ENCODE peak calls at places on chromosomes 3 and 15, in eight cellular contexts. One of them, this sample, is unnamed.

GRCh38 chr3:111690242-111690641 is 95.1 kb upstream of the ZBED2 start:
- DNase-seq in fibroblast of the aortic adventitia: peak
- DNase-seq in GM13976: peak
- DNase-seq in IMR-90: peak
- DNase-seq in neural crest cell: no peak
- DNase-seq in HepG2: no peak
- DNase-seq in kidney epithelial cell: no peak
- DNase-seq in cardiac fibroblast: no peak
- DNase-seq in this sample: no peak

GRCh38 chr3:123335007-123335670 is 113.8 kb downstream of the ADCY5 start:
- DNase-seq in IMR-90: no peak
- DNase-seq in HepG2: no peak
- DNase-seq in kidney epithelial cell: no peak
- DNase-seq in cardiac fibroblast: no peak
- DNase-seq in GM13976: no peak
- DNase-seq in fibroblast of the aortic adventitia: no peak
- DNase-seq in neural crest cell: no peak
- DNase-seq in this sample: no peak

GRCh38 chr15:99712415-99712814 is 20.8 kb downstream of the LYSMD4 start:
- DNase-seq in fibroblast of the aortic adventitia: no peak
- DNase-seq in IMR-90: no peak
- DNase-seq in kidney epithelial cell: no peak
- DNase-seq in HepG2: no peak
- DNase-seq in GM13976: no peak
- DNase-seq in neural crest cell: no peak
- DNase-seq in cardiac fibroblast: no peak
- DNase-seq in this sample: no peak

GRCh38 chr15:31434418-31435255 is 108.0 kb downstream of the KLF13 start:
- DNase-seq in HepG2: no peak
- DNase-seq in GM13976: peak
- DNase-seq in neural crest cell: no peak
- DNase-seq in kidney epithelial cell: no peak
- DNase-seq in cardiac fibroblast: peak
- DNase-seq in fibroblast of the aortic adventitia: peak
- DNase-seq in IMR-90: peak
- DNase-seq in this sample: peak

GRCh38 chr3:64530434-64531049 is 157.3 kb downstream of the ADAMTS9 start:
- DNase-seq in GM13976: peak
- DNase-seq in IMR-90: peak
- DNase-seq in neural crest cell: peak
- DNase-seq in cardiac fibroblast: peak
- DNase-seq in kidney epithelial cell: no peak
- DNase-seq in fibroblast of the aortic adventitia: peak
- DNase-seq in HepG2: peak
- DNase-seq in this sample: no peak

GRCh38 chr15:95247068-95247984 is 1016.0 kb downstream of the MCTP2 start:
- DNase-seq in HepG2: peak
- DNase-seq in neural crest cell: no peak
- DNase-seq in GM13976: no peak
- DNase-seq in kidney epithelial cell: peak
- DNase-seq in fibroblast of the aortic adventitia: peak
- DNase-seq in IMR-90: peak
- DNase-seq in cardiac fibroblast: peak
- DNase-seq in this sample: no peak

GRCh38 chr3:23948761-23949160 is 3.7 kb downstream of the NR1D2 start:
- DNase-seq in HepG2: no peak
- DNase-seq in cardiac fibroblast: no peak
- DNase-seq in kidney epithelial cell: no peak
- DNase-seq in GM13976: no peak
- DNase-seq in neural crest cell: no peak
- DNase-seq in fibroblast of the aortic adventitia: peak
- DNase-seq in IMR-90: peak
- DNase-seq in this sample: no peak

GRCh38 chr15:66931768-66932633 is 133.4 kb upstream of the SMAD3 start:
- DNase-seq in cardiac fibroblast: peak
- DNase-seq in GM13976: no peak
- DNase-seq in IMR-90: peak
- DNase-seq in fibroblast of the aortic adventitia: peak
- DNase-seq in neural crest cell: no peak
- DNase-seq in kidney epithelial cell: no peak
- DNase-seq in HepG2: peak
- DNase-seq in this sample: no peak

GRCh38 chr3:79976466-79976865 is 208.7 kb upstream of the ROBO1 start:
- DNase-seq in GM13976: no peak
- DNase-seq in IMR-90: no peak
- DNase-seq in kidney epithelial cell: no peak
- DNase-seq in fibroblast of the aortic adventitia: no peak
- DNase-seq in neural crest cell: no peak
- DNase-seq in cardiac fibroblast: no peak
- DNase-seq in HepG2: no peak
- DNase-seq in this sample: no peak

GRCh38 chr3:143421556-143421955 is 302.0 kb downstream of the CHST2 start:
- DNase-seq in kidney epithelial cell: no peak
- DNase-seq in fibroblast of the aortic adventitia: peak
- DNase-seq in cardiac fibroblast: peak
- DNase-seq in HepG2: no peak
- DNase-seq in IMR-90: no peak
- DNase-seq in neural crest cell: no peak
- DNase-seq in GM13976: no peak
- DNase-seq in this sample: no peak

GRCh38 chr3:42659451-42660130 is 6.1 kb downstream of the ZBTB47 start:
- DNase-seq in kidney epithelial cell: no peak
- DNase-seq in HepG2: no peak
- DNase-seq in GM13976: no peak
- DNase-seq in fibroblast of the aortic adventitia: no peak
- DNase-seq in cardiac fibroblast: no peak
- DNase-seq in neural crest cell: no peak
- DNase-seq in IMR-90: no peak
- DNase-seq in this sample: no peak

GRCh38 chr3:63847718-63848450 is 15.7 kb downstream of the THOC7 start:
- DNase-seq in neural crest cell: no peak
- DNase-seq in fibroblast of the aortic adventitia: no peak
- DNase-seq in kidney epithelial cell: no peak
- DNase-seq in GM13976: no peak
- DNase-seq in HepG2: no peak
- DNase-seq in cardiac fibroblast: no peak
- DNase-seq in IMR-90: no peak
- DNase-seq in this sample: no peak

GRCh38 chr3:197576838-197577237 is 21.1 kb upstream of the BDH1 start:
- DNase-seq in GM13976: no peak
- DNase-seq in fibroblast of the aortic adventitia: no peak
- DNase-seq in neural crest cell: no peak
- DNase-seq in HepG2: no peak
- DNase-seq in kidney epithelial cell: no peak
- DNase-seq in IMR-90: no peak
- DNase-seq in cardiac fibroblast: no peak
- DNase-seq in this sample: no peak

GRCh38 chr3:105458518-105459215 is 92.0 kb downstream of the ALCAM start:
- DNase-seq in IMR-90: peak
- DNase-seq in cardiac fibroblast: peak
- DNase-seq in fibroblast of the aortic adventitia: peak
- DNase-seq in HepG2: no peak
- DNase-seq in kidney epithelial cell: no peak
- DNase-seq in neural crest cell: no peak
- DNase-seq in GM13976: no peak
- DNase-seq in this sample: no peak

GRCh38 chr3:194817592-194818325 is 132.1 kb downstream of the FAM43A start:
- DNase-seq in HepG2: no peak
- DNase-seq in GM13976: no peak
- DNase-seq in fibroblast of the aortic adventitia: no peak
- DNase-seq in neural crest cell: no peak
- DNase-seq in cardiac fibroblast: no peak
- DNase-seq in kidney epithelial cell: no peak
- DNase-seq in IMR-90: no peak
- DNase-seq in this sample: no peak

GRCh38 chr3:108280476-108280875 is 15.9 kb upstream of the HHLA2 start:
- DNase-seq in HepG2: no peak
- DNase-seq in IMR-90: no peak
- DNase-seq in cardiac fibroblast: no peak
- DNase-seq in GM13976: no peak
- DNase-seq in fibroblast of the aortic adventitia: no peak
- DNase-seq in kidney epithelial cell: no peak
- DNase-seq in neural crest cell: no peak
- DNase-seq in this sample: no peak

GRCh38 chr3:27253831-27254230 is 115.4 kb downstream of the NEK10 start:
- DNase-seq in fibroblast of the aortic adventitia: peak
- DNase-seq in cardiac fibroblast: peak
- DNase-seq in kidney epithelial cell: no peak
- DNase-seq in GM13976: peak
- DNase-seq in HepG2: peak
- DNase-seq in neural crest cell: peak
- DNase-seq in IMR-90: peak
- DNase-seq in this sample: no peak

GRCh38 chr15:38053786-38054185 is 119.3 kb downstream of the TMCO5A start:
- DNase-seq in fibroblast of the aortic adventitia: peak
- DNase-seq in IMR-90: peak
- DNase-seq in kidney epithelial cell: no peak
- DNase-seq in GM13976: no peak
- DNase-seq in HepG2: no peak
- DNase-seq in neural crest cell: no peak
- DNase-seq in cardiac fibroblast: no peak
- DNase-seq in this sample: no peak

GRCh38 chr3:69983546-69984265 is 15.8 kb upstream of the SAMMSON start:
- DNase-seq in cardiac fibroblast: no peak
- DNase-seq in HepG2: no peak
- DNase-seq in IMR-90: no peak
- DNase-seq in neural crest cell: no peak
- DNase-seq in kidney epithelial cell: peak
- DNase-seq in GM13976: no peak
- DNase-seq in fibroblast of the aortic adventitia: no peak
- DNase-seq in this sample: no peak

GRCh38 chr15:81189583-81190283 is 6.9 kb upstream of the IL16 start:
- DNase-seq in cardiac fibroblast: peak
- DNase-seq in fibroblast of the aortic adventitia: peak
- DNase-seq in GM13976: no peak
- DNase-seq in IMR-90: peak
- DNase-seq in neural crest cell: no peak
- DNase-seq in HepG2: no peak
- DNase-seq in kidney epithelial cell: peak
- DNase-seq in this sample: no peak

GRCh38 chr3:194369522-194370279 is at the start of gene LRRC15:
- DNase-seq in fibroblast of the aortic adventitia: peak
- DNase-seq in neural crest cell: no peak
- DNase-seq in IMR-90: peak
- DNase-seq in HepG2: peak
- DNase-seq in cardiac fibroblast: peak
- DNase-seq in GM13976: no peak
- DNase-seq in kidney epithelial cell: no peak
- DNase-seq in this sample: no peak

GRCh38 chr15:48393650-48394049 is 62.4 kb downstream of the DUT start:
- DNase-seq in IMR-90: peak
- DNase-seq in kidney epithelial cell: no peak
- DNase-seq in GM13976: no peak
- DNase-seq in cardiac fibroblast: peak
- DNase-seq in neural crest cell: no peak
- DNase-seq in HepG2: no peak
- DNase-seq in fibroblast of the aortic adventitia: peak
- DNase-seq in this sample: no peak

GRCh38 chr3:192575879-192576506 is 151.3 kb downstream of the FGF12 start:
- DNase-seq in fibroblast of the aortic adventitia: no peak
- DNase-seq in GM13976: no peak
- DNase-seq in neural crest cell: no peak
- DNase-seq in IMR-90: no peak
- DNase-seq in HepG2: no peak
- DNase-seq in cardiac fibroblast: no peak
- DNase-seq in kidney epithelial cell: no peak
- DNase-seq in this sample: no peak

DNA sequence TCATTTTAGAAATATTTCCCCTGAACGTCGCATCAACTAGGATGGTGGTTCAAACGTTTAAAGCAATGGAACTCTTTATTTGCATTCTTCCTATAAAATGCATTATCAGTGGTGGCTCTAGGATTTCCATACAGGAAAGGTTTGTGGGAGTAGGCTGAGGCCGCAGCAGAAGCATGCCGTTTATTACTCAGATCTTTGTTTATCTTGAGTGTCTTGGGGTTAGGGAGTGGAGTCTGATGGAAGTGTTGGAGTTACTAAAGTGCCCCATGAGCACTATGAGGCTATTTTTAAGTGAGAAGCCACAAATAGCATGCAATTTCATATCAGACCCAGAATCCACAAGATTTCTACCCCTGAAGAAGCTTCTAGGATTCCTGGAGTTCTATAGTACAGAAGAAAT is 26.2 kb downstream of the ATOSA start:
- DNase-seq in kidney epithelial cell: no peak
- DNase-seq in GM13976: no peak
- DNase-seq in IMR-90: peak
- DNase-seq in fibroblast of the aortic adventitia: peak
- DNase-seq in cardiac fibroblast: peak
- DNase-seq in HepG2: no peak
- DNase-seq in neural crest cell: no peak
- DNase-seq in this sample: no peak
- TF ChIP-seq CTCF in kidney epithelial cell: no peak
- TF ChIP-seq CTCF in GM13976: no peak
- TF ChIP-seq CTCF in IMR-90: no peak
- TF ChIP-seq CTCF in fibroblast of the aortic adventitia: no peak
- TF ChIP-seq CTCF in cardiac fibroblast: no peak
- TF ChIP-seq CTCF in HepG2: no peak
- TF ChIP-seq CTCF in neural crest cell: no peak
- TF ChIP-seq CTCF in this sample: no peak

GRCh38 chr3:146382386-146382785 is 87.0 kb downstream of the PLSCR2 start:
- DNase-seq in kidney epithelial cell: no peak
- DNase-seq in fibroblast of the aortic adventitia: peak
- DNase-seq in neural crest cell: no peak
- DNase-seq in HepG2: peak
- DNase-seq in GM13976: no peak
- DNase-seq in cardiac fibroblast: peak
- DNase-seq in IMR-90: peak
- DNase-seq in this sample: no peak
- TF ChIP-seq CTCF in kidney epithelial cell: peak
- TF ChIP-seq CTCF in fibroblast of the aortic adventitia: peak
- TF ChIP-seq CTCF in neural crest cell: no peak
- TF ChIP-seq CTCF in HepG2: peak
- TF ChIP-seq CTCF in GM13976: no peak
- TF ChIP-seq CTCF in cardiac fibroblast: peak
- TF ChIP-seq CTCF in IMR-90: peak
- TF ChIP-seq CTCF in this sample: no peak

DNA sequence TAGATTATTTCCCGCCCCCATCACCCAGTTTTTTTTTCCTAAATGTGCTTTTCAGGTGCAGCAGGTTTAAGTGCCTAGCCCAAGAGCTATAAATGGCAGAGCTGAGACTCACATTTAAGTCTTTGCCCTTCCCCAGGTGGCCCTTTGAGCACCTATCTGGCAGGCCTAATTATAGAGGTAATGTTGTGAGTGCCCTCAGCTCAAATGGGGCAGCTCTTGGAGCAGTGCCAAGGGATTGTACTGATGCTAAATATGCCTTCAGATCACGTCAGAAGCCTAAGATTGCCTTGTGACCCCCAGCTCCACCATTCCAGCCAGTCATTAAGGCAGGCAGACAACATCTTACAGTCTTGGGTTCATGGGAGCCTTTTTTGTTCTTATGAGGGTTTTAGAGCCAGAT is 159.5 kb downstream of the RPLP1 start:
- DNase-seq in HepG2: no peak
- DNase-seq in IMR-90: no peak
- DNase-seq in cardiac fibroblast: no peak
- DNase-seq in fibroblast of the aortic adventitia: no peak
- DNase-seq in neural crest cell: no peak
- DNase-seq in kidney epithelial cell: no peak
- DNase-seq in GM13976: no peak
- DNase-seq in this sample: no peak
- TF ChIP-seq CTCF in HepG2: no peak
- TF ChIP-seq CTCF in IMR-90: no peak
- TF ChIP-seq CTCF in cardiac fibroblast: no peak
- TF ChIP-seq CTCF in fibroblast of the aortic adventitia: no peak
- TF ChIP-seq CTCF in neural crest cell: no peak
- TF ChIP-seq CTCF in kidney epithelial cell: no peak
- TF ChIP-seq CTCF in GM13976: no peak
- TF ChIP-seq CTCF in this sample: no peak

GRCh38 chr15:40499931-40500330 is 29.1 kb downstream of the CHST14 start:
- DNase-seq in fibroblast of the aortic adventitia: no peak
- DNase-seq in neural crest cell: no peak
- DNase-seq in cardiac fibroblast: no peak
- DNase-seq in HepG2: no peak
- DNase-seq in kidney epithelial cell: no peak
- DNase-seq in GM13976: no peak
- DNase-seq in IMR-90: no peak
- DNase-seq in this sample: no peak
- TF ChIP-seq CTCF in fibroblast of the aortic adventitia: no peak
- TF ChIP-seq CTCF in neural crest cell: no peak
- TF ChIP-seq CTCF in cardiac fibroblast: no peak
- TF ChIP-seq CTCF in HepG2: no peak
- TF ChIP-seq CTCF in kidney epithelial cell: no peak
- TF ChIP-seq CTCF in GM13976: no peak
- TF ChIP-seq CTCF in IMR-90: no peak
- TF ChIP-seq CTCF in this sample: no peak

This sample was measured in activated B cell treated with CpG ODN at 0.5 μM for 24 hours.